ENCODE peak calls at places on chromosomes 11 and 22, in five cellular contexts. P, I, Q, W and D are unnamed samples.

GRCh38 chr22:37639070-37639760 is at the start of gene SH3BP1:
- DNase-seq in P (no peak), I (no peak), Q (peak), W (peak), D (no peak)

GRCh38 chr11:68842427-68843051 is 823 bp upstream of the CPT1A start:
- DNase-seq in P (no peak), I (no peak), Q (no peak), W (no peak), D (no peak)

GRCh38 chr11:95451682-95452081 is 220.7 kb upstream of the SESN3 start:
- DNase-seq in P (peak), I (no peak), Q (no peak), W (no peak), D (peak)

GRCh38 chr11:105598371-105598770 is 11.5 kb upstream of the GRIA4 start:
- DNase-seq in P (no peak), I (no peak), Q (no peak), W (no peak), D (no peak)

GRCh38 chr11:120205596-120206161 is 5.2 kb upstream of the OAF start:
- DNase-seq in P (peak), I (no peak), Q (no peak), W (no peak), D (peak)

GRCh38 chr11:30172158-30172557 is 58.7 kb upstream of the FSHB start:
- DNase-seq in P (no peak), I (no peak), Q (no peak), W (no peak), D (no peak)

GRCh38 chr22:37623075-37624016 is 14.7 kb downstream of the GGA1 start:
- DNase-seq in P (no peak), I (peak), Q (peak), W (peak), D (no peak)

GRCh38 chr11:34027516-34028406 is 23.8 kb upstream of the CAPRIN1 start:
- DNase-seq in P (no peak), I (no peak), Q (peak), W (no peak), D (no peak)

GRCh38 chr11:12704049-12704448 is 29.8 kb downstream of the TEAD1 start:
- DNase-seq in P (peak), I (no peak), Q (no peak), W (no peak), D (no peak)

GRCh38 chr22:40426671-40427070 is 56.3 kb downstream of the SGSM3 start:
- DNase-seq in P (no peak), I (peak), Q (no peak), W (no peak), D (no peak)

GRCh38 chr22:28930357-28931007 is 47.1 kb downstream of the ZNRF3 start:
- DNase-seq in P (no peak), I (no peak), Q (no peak), W (no peak), D (no peak)

GRCh38 chr22:47750086-47750485 is 987.6 kb downstream of the TBC1D22A start:
- DNase-seq in P (no peak), I (no peak), Q (no peak), W (no peak), D (no peak)

GRCh38 chr11:116339306-116339705 is 433.5 kb downstream of the BUD13 start:
- DNase-seq in P (no peak), I (no peak), Q (no peak), W (no peak), D (no peak)

GRCh38 chr11:35087648-35088047 is 51.3 kb upstream of the CD44 start:
- DNase-seq in P (no peak), I (no peak), Q (no peak), W (peak), D (no peak)

GRCh38 chr22:39236321-39237275 is 8.2 kb downstream of the PDGFB start:
- DNase-seq in P (peak), I (no peak), Q (peak), W (peak), D (no peak)

GRCh38 chr11:116890607-116891006 is 53.2 kb upstream of the APOA1 start:
- DNase-seq in P (no peak), I (no peak), Q (no peak), W (no peak), D (no peak)

GRCh38 chr11:13009921-13010736 is 1.0 kb downstream of the RASSF10 start:
- DNase-seq in P (no peak), I (no peak), Q (peak), W (peak), D (no peak)

GRCh38 chr11:7467652-7468051 is 17.7 kb upstream of the OLFML1 start:
- DNase-seq in P (no peak), I (no peak), Q (no peak), W (no peak), D (no peak)

GRCh38 chr22:30969532-30970355 is 679 bp downstream of the TUG1 start:
- DNase-seq in P (peak), I (no peak), Q (peak), W (peak), D (no peak)

GRCh38 chr11:117457031-117457785 is 129.6 kb downstream of the CEP164 start:
- DNase-seq in P (no peak), I (no peak), Q (no peak), W (no peak), D (no peak)

DNA sequence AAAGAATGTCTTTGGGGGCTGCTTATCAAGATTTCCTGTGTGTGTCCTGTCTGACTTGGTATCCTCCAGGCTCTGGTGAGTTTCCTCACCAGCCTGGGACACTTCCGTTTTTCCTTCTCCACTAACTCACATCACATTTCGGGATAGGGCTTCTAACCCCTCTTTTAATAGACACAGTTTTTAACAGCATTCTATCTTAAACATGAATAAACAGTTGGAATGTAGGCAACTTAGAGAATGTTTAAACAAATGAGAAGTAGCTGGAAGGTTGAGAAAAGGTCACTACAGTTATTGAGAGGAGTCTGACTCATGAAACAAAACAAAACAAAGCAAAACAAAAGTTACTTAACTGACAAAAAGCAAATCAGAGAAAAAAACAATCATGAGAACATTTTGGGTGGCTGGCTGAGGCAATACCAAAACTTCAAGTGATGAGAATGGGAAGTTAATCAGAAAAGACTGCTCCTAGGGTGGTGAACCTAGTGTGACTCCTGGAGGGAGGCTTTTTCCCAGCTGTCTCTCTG is 64.7 kb upstream of the CTSC start:
- DNase-seq in P (peak), I (no peak), Q (no peak), W (no peak), D (peak)
- H3K27ac ChIP-seq in P (peak), I (no peak), Q (peak), W (no peak), D (peak)

GRCh38 chr11:134224710-134225662 is 515 bp downstream of the VPS26B start:
- DNase-seq in P (no peak), I (peak), Q (peak), W (peak), D (no peak)
- H3K27ac ChIP-seq in P (peak), I (peak), Q (peak), W (peak), D (peak)

GRCh38 chr11:127620660-127621059 is 620.1 kb upstream of the KIRREL3 start:
- DNase-seq in P (no peak), I (no peak), Q (no peak), W (no peak), D (no peak)
- H3K27ac ChIP-seq in P (no peak), I (no peak), Q (no peak), W (no peak), D (no peak)

GRCh38 chr11:61542024-61542461 is 33.5 kb downstream of the LRRC10B start:
- DNase-seq in P (no peak), I (no peak), Q (no peak), W (no peak), D (no peak)

GRCh38 chr11:61542661-61543060 is 34.1 kb downstream of the LRRC10B start:
- DNase-seq in P (no peak), I (no peak), Q (no peak), W (no peak), D (no peak)

GRCh38 chr11:61540528-61540927 is 32.0 kb downstream of the LRRC10B start:
- DNase-seq in P (no peak), I (no peak), Q (no peak), W (no peak), D (no peak)

GRCh38 chr11:61539958-61540357 is 31.4 kb downstream of the LRRC10B start:
- DNase-seq in P (no peak), I (no peak), Q (no peak), W (no peak), D (no peak)

DNA sequence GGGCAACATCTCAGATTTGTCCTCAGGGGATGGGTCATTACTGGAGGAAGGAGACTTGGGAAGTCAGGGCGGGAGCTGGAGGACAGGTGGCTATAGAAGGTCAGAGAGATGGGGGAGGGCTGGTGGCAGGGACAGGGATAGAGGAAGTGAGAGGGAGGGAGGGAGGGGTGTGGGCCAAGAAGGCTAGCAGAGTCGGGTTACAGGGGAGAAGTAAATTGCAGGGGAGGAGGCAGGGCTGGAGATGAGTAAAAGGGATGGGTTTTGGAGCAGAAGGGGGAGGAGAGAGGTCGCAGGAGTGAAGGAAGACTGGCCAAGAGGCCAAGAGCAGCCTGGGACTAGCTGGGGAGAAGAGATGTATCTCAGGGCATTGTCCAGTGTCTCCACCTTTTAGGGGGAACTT is 33.0 kb downstream of the LRRC10B start:
- DNase-seq in P (no peak), I (no peak), Q (no peak), W (no peak), D (no peak)
- H3K27ac ChIP-seq in P (no peak), I (no peak), Q (no peak), W (no peak), D (no peak)

GRCh38 chr22:26554956-26555355 is 35.0 kb downstream of the TPST2 start:
- DNase-seq in P (no peak), I (no peak), Q (no peak), W (no peak), D (no peak)
- H3K27ac ChIP-seq in P (no peak), I (no peak), Q (no peak), W (no peak), D (no peak)